ENCODE peak calls at places on chromosomes 13 and 19, in eight cellular contexts. U is stomach, Q is upper lobe of left lung, C is OCI-LY7, D is GM12865, P is lower lobe of right lung, T is HFFc6, X is NB4. Y is an unnamed sample.

GRCh38 chr13:87884874-87885273 is 213.7 kb downstream of the SLITRK5 start:
- DNase-seq in Q (no peak), D (no peak), C (no peak), U (no peak), X (no peak), T (no peak), P (no peak), Y (no peak)

GRCh38 chr13:97879646-97880297 is 73.7 kb upstream of the IPO5 start:
- DNase-seq in T (peak), C (no peak), Q (no peak), U (no peak), D (no peak), P (no peak), X (no peak), Y (no peak)

GRCh38 chr13:111219306-111219705 is 101.1 kb upstream of the TEX29 start:
- DNase-seq in Q (no peak), X (no peak), T (peak), C (no peak), P (no peak), D (no peak), U (no peak), Y (no peak)

GRCh38 chr19:51478381-51479285 is at the start of gene CEACAM18:
- DNase-seq in C (no peak), P (no peak), Q (no peak), T (no peak), X (no peak), D (no peak), U (no peak), Y (no peak)

GRCh38 chr13:59982631-59983382 is 180.9 kb downstream of the DIAPH3 start:
- DNase-seq in Q (no peak), P (no peak), T (no peak), X (no peak), C (no peak), U (no peak), D (no peak), Y (no peak)

GRCh38 chr13:113404723-113405471 is 41.0 kb upstream of the GRTP1 start:
- DNase-seq in U (no peak), D (no peak), P (no peak), X (no peak), Q (peak), C (no peak), T (no peak), Y (no peak)

GRCh38 chr19:16445238-16446107 is 26.3 kb downstream of the EPS15L1 start:
- DNase-seq in Q (no peak), X (peak), U (no peak), C (peak), D (peak), P (no peak), T (peak), Y (peak)

GRCh38 chr19:56476671-56477428 is at the start of gene ZNF667:
- DNase-seq in T (peak), D (no peak), Q (peak), U (no peak), C (no peak), X (no peak), P (no peak), Y (no peak)

GRCh38 chr13:76293751-76294150 is 592.5 kb downstream of the KCTD12 start:
- DNase-seq in T (no peak), Q (no peak), D (no peak), X (no peak), C (no peak), U (no peak), P (no peak), Y (no peak)

GRCh38 chr19:47848871-47849473 is 10.1 kb upstream of the TPRX2 start:
- DNase-seq in U (no peak), T (no peak), X (peak), P (peak), Q (no peak), C (no peak), D (peak), Y (no peak)

GRCh38 chr13:81606074-81606473 is 1265.1 kb upstream of the SPRY2 start:
- DNase-seq in D (no peak), C (no peak), U (no peak), Q (peak), X (no peak), T (no peak), P (no peak), Y (no peak)

GRCh38 chr19:42311612-42312160 is 1.4 kb upstream of the TMEM145 start:
- DNase-seq in Q (no peak), U (no peak), P (no peak), C (no peak), D (no peak), X (no peak), T (no peak), Y (no peak)

GRCh38 chr13:32408296-32408998 is 19.5 kb downstream of the N4BP2L1 start:
- DNase-seq in U (no peak), Q (no peak), T (no peak), C (no peak), X (peak), D (peak), P (no peak), Y (no peak)

GRCh38 chr19:6276447-6276846 is 3.3 kb downstream of the MLLT1 start:
- DNase-seq in D (no peak), X (no peak), C (no peak), P (no peak), Q (no peak), U (no peak), T (peak), Y (no peak)

GRCh38 chr19:41913476-41914190 is 14.6 kb downstream of the ERFL start:
- DNase-seq in Q (no peak), C (no peak), X (no peak), T (no peak), U (no peak), D (no peak), P (no peak), Y (no peak)

GRCh38 chr13:77544365-77544764 is 8.9 kb downstream of the SCEL start:
- DNase-seq in Q (no peak), U (peak), P (no peak), X (no peak), D (no peak), T (no peak), C (no peak), Y (no peak)

GRCh38 chr19:48928164-48929005 is 5.1 kb upstream of the DHDH start:
- DNase-seq in U (peak), P (peak), D (no peak), Q (no peak), T (peak), C (no peak), X (no peak), Y (no peak)

GRCh38 chr13:36084131-36084530 is 47.1 kb downstream of the DCLK1 start:
- DNase-seq in U (no peak), C (no peak), X (no peak), T (no peak), D (no peak), Q (no peak), P (no peak), Y (no peak)

GRCh38 chr13:26978081-26978860 is 193.3 kb downstream of the USP12 start:
- DNase-seq in C (no peak), U (no peak), D (no peak), X (no peak), Q (no peak), P (no peak), T (no peak), Y (no peak)

GRCh38 chr19:15787611-15788155 is at the start of gene OR10H5:
- DNase-seq in X (no peak), T (no peak), C (no peak), D (no peak), P (no peak), U (no peak), Q (no peak), Y (no peak)

GRCh38 chr19:48608798-48609263 is 2.3 kb downstream of the SPACA4 start:
- DNase-seq in C (peak), X (peak), D (peak), U (no peak), P (no peak), Q (no peak), T (no peak), Y (peak)

DNA sequence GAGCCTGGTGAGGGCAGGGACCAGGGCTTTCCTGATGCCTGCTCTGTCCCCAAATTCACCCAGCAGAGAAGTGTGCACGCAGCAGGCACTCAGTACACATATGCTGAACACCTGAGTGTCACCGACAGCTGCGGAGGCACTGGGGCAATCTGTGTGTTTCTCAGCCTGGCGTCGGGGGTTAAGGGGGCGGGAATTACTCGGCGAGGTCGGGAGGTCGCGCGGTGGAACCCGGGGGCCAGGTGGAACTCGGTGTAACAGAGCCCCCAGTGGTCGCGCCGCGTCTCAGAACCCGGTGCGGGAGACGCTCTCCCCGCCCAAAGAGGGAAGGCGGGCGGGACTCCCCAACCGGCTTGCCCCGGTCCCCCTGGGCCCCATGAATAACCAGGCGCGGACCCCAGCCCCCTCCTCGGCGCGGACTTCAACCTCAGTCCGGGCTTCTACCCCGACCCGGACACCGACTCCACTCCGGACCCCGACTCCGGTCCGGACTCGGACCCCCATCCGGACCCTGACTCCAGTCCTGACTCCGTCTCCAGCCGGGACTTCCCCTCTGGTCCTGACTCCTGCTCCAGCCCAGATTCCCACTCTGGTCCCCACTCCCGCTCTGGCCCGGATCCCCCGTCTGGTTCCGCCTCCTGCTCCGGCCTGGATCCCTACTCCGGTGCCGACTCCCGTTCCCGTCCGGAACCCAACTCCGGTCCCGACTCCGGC is at the start of gene SELENOV:
- DNase-seq in Q (peak), D (no peak), C (no peak), T (no peak), P (no peak), U (no peak), X (no peak), Y (peak)
- TF ChIP-seq CTCF in Q (no peak), D (no peak), C (no peak), T (no peak), P (no peak), U (no peak), X (no peak), Y (no peak)

GRCh38 chr19:29671393-29672076 is 6.3 kb downstream of the PLEKHF1 start:
- DNase-seq in X (peak), Q (no peak), U (peak), C (peak), T (no peak), P (peak), D (peak), Y (peak)
- TF ChIP-seq CTCF in X (peak), Q (peak), U (peak), C (peak), T (peak), P (peak), D (peak), Y (peak)

DNA sequence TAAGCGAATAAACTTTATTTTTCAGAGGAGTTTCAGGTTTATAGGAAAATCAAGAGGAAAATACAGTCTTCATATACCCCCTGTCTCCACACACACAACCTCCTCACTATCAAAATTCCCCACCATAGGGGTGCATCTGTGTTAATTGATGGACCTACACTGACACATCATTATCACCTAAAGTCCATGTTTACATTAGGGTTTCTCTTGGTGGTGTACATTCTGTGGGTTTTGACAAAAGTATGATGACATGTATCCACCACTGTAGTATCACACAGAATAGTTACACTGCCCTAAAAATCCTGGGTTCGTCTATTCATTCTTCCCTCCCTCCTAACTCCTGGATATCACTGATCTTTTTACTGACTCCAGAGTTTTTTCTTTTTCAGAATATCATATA is 654.2 kb downstream of the UQCRFS1 start:
- DNase-seq in P (no peak), C (no peak), T (no peak), D (no peak), Q (no peak), U (no peak), X (no peak), Y (no peak)
- TF ChIP-seq CTCF in P (no peak), C (no peak), T (no peak), D (no peak), Q (no peak), U (no peak), X (no peak), Y (no peak)

DNA sequence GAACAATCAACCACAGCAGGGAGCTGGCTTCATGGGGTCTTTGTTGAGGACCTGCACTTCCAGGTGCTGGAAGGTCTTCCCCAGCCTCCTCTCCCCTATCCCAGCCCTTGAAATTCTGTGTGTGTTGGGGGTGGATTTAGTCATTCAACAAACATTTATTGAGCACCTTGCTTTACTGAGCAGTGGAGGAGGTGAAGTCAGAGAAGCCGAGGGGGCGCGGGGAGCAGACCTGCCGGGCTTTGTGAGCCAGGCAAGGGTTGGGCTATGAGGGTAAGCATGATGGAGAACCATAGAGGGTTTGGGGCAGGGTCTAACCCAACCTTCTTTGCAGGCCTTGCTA is 3.5 kb upstream of the C19orf85 start:
- DNase-seq in D (no peak), U (no peak), T (no peak), C (no peak), Q (no peak), P (no peak), X (no peak), Y (no peak)
- TF ChIP-seq CTCF in D (no peak), U (no peak), T (no peak), C (no peak), Q (no peak), P (no peak), X (no peak), Y (no peak)

GRCh38 chr19:3440082-3440481 is 40.2 kb downstream of the SMIM24 start:
- DNase-seq in T (no peak), X (peak), D (peak), Q (no peak), U (peak), P (peak), C (peak), Y (peak)
- TF ChIP-seq CTCF in T (peak), X (peak), D (peak), Q (no peak), U (peak), P (peak), C (peak), Y (peak)

GRCh38 chr13:88978607-88979006 is 1307.4 kb downstream of the SLITRK5 start:
- DNase-seq in T (no peak), P (no peak), U (no peak), X (no peak), C (no peak), Q (no peak), D (no peak), Y (no peak)

DNA sequence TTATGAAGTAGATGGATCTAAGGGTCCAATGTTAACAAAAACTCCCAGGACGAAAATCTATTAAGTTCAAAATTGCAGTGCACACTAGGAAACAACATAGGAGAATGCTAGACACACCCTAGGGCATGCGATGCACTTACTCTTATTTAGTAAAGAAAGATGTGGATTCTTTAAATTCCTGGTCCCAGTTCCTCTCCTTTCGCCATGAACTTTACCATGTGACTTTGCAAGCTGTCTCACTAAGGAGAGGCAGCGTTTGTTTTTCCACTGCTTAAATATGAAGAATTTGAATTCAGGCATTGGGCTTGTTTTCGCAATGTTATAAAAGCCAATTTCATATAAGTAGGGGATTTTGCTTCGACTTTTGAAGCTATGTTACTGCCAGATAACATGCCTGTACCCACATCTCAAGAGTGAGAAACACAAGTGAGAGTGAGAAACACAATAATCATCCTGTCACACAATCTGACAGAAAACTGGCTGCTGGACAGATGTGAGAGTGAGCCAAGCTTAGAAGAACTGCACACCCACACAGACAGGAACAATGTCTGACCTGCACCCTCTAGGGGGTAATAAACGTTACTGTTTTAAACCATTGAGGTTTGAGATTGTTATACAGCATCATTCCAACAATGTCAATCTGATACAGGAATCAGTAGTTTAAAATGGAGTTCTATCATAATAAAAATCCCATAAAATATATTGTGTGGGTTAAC is 1308.5 kb downstream of the SLITRK5 start:
- DNase-seq in C (no peak), T (no peak), U (no peak), X (peak), D (peak), Q (no peak), P (no peak), Y (peak)
- TF ChIP-seq CTCF in C (peak), T (no peak), U (no peak), X (no peak), D (no peak), Q (no peak), P (no peak), Y (no peak)

DNA sequence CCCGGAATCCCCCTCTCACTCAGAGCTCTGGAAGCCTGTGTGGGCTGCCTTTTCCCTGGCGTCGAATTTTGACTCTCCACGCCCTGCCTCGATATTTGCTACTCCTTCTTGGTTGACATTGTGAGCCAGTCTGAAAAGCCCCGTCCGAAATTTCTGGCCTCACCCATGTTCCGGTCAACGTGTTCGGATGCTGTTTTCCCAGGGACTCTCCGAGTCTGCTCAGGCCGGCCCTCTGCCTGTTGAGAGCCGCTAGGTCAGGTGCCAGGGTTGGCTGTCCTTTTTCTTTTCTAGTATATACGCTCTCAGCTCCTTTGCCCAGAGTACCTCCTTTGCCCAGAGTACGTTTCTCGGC is 6.8 kb upstream of the DGKH start:
- DNase-seq in D (peak), P (peak), U (peak), T (peak), C (peak), Q (no peak), X (peak), Y (peak)
- TF ChIP-seq CTCF in D (peak), P (peak), U (peak), T (peak), C (peak), Q (peak), X (no peak), Y (peak)

GRCh38 chr19:53670345-53670744 is 38.5 kb downstream of the DPRX start:
- DNase-seq in C (no peak), Q (no peak), X (no peak), T (no peak), U (no peak), P (no peak), D (no peak), Y (no peak)
- TF ChIP-seq CTCF in C (no peak), Q (no peak), X (no peak), T (no peak), U (no peak), P (no peak), D (no peak), Y (no peak)

DNA sequence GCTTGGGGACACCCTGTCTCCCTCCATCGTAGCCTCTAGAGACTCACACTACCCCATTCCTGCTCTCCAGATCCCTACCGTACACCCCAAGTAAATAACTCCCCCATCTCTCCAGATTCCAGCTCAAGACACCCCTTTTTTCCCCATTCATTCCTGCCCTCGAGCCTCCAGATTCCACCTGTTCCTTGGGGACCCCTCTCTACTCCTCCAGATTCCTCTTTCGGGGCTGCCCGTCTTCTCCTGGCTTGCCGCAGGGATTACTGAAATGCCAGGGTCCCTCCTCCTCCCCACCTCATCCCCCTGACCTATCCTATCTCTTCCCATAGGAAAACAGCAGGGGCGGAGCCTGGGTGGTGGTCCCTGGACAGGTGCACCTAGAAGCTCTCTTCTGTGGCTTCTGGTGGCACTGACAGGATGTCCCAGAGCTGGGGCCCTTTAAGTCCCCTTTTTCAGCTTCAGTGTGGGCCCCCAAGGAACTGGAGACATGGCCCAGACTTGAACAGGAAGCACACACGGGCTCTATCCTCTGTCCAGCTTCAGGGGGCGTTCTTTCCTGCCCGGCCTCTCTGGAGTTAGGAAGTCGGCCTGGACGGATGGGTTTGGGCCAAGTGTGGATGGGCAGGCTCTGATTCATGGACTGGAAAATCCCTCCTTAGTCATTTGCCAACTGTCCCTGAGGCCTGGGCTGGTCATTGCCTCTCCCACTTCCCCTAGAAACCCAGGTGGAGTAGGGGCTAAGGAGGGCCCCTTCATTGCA is 1.2 kb downstream of the ZSWIM4 start:
- DNase-seq in C (peak), P (peak), U (peak), X (peak), T (peak), Q (no peak), D (peak), Y (peak)
- TF ChIP-seq CTCF in C (no peak), P (peak), U (no peak), X (no peak), T (peak), Q (peak), D (no peak), Y (no peak)

Y was measured in GM20000.